ENCODE peak calls at places on chromosome 9, in seven cellular contexts. One of them, this sample, is unnamed.

GRCh38 chr9:96721731-96722429 is 56.0 kb downstream of the ZNF510 start:
- DNase-seq in choroid plexus epithelial cell: no peak
- DNase-seq in natural killer cell: no peak
- DNase-seq in brain microvascular endothelial cell: no peak
- DNase-seq in nephron progenitor cell: no peak
- DNase-seq in GM12865: no peak
- DNase-seq in breast epithelium: no peak
- DNase-seq in this sample: no peak

GRCh38 chr9:124602204-124602603 is 95.0 kb upstream of the NR5A1 start:
- DNase-seq in GM12865: no peak
- DNase-seq in natural killer cell: no peak
- DNase-seq in brain microvascular endothelial cell: no peak
- DNase-seq in breast epithelium: no peak
- DNase-seq in nephron progenitor cell: no peak
- DNase-seq in choroid plexus epithelial cell: peak
- DNase-seq in this sample: no peak

GRCh38 chr9:133777111-133777791 is 39.1 kb upstream of the SARDH start:
- DNase-seq in nephron progenitor cell: no peak
- DNase-seq in choroid plexus epithelial cell: no peak
- DNase-seq in natural killer cell: no peak
- DNase-seq in breast epithelium: no peak
- DNase-seq in brain microvascular endothelial cell: no peak
- DNase-seq in GM12865: no peak
- DNase-seq in this sample: no peak

GRCh38 chr9:87276327-87276841 is 221.3 kb upstream of the DAPK1 start:
- DNase-seq in breast epithelium: no peak
- DNase-seq in brain microvascular endothelial cell: peak
- DNase-seq in choroid plexus epithelial cell: peak
- DNase-seq in GM12865: peak
- DNase-seq in natural killer cell: no peak
- DNase-seq in nephron progenitor cell: no peak
- DNase-seq in this sample: no peak

GRCh38 chr9:22211588-22212360 is 202.7 kb upstream of the CDKN2B start:
- DNase-seq in breast epithelium: no peak
- DNase-seq in GM12865: no peak
- DNase-seq in natural killer cell: no peak
- DNase-seq in nephron progenitor cell: no peak
- DNase-seq in choroid plexus epithelial cell: peak
- DNase-seq in brain microvascular endothelial cell: peak
- DNase-seq in this sample: peak

GRCh38 chr9:6680797-6681146 is 35.2 kb upstream of the GLDC start:
- DNase-seq in brain microvascular endothelial cell: no peak
- DNase-seq in GM12865: peak
- DNase-seq in nephron progenitor cell: peak
- DNase-seq in breast epithelium: peak
- DNase-seq in choroid plexus epithelial cell: peak
- DNase-seq in natural killer cell: no peak
- DNase-seq in this sample: no peak

GRCh38 chr9:92564479-92564878 is 28.7 kb upstream of the ECM2 start:
- DNase-seq in brain microvascular endothelial cell: no peak
- DNase-seq in GM12865: no peak
- DNase-seq in natural killer cell: no peak
- DNase-seq in nephron progenitor cell: no peak
- DNase-seq in choroid plexus epithelial cell: peak
- DNase-seq in breast epithelium: no peak
- DNase-seq in this sample: no peak

GRCh38 chr9:89929315-89929714 is 324.5 kb downstream of the GADD45G start:
- DNase-seq in choroid plexus epithelial cell: no peak
- DNase-seq in GM12865: no peak
- DNase-seq in nephron progenitor cell: peak
- DNase-seq in natural killer cell: no peak
- DNase-seq in brain microvascular endothelial cell: no peak
- DNase-seq in breast epithelium: no peak
- DNase-seq in this sample: no peak

GRCh38 chr9:121662359-121662758 is 10.9 kb downstream of the DAB2IP start:
- DNase-seq in nephron progenitor cell: no peak
- DNase-seq in choroid plexus epithelial cell: no peak
- DNase-seq in breast epithelium: no peak
- DNase-seq in brain microvascular endothelial cell: no peak
- DNase-seq in GM12865: no peak
- DNase-seq in natural killer cell: no peak
- DNase-seq in this sample: no peak

GRCh38 chr9:13648676-13649075 is 369.2 kb upstream of the MPDZ start:
- DNase-seq in GM12865: no peak
- DNase-seq in nephron progenitor cell: no peak
- DNase-seq in natural killer cell: no peak
- DNase-seq in breast epithelium: no peak
- DNase-seq in choroid plexus epithelial cell: peak
- DNase-seq in brain microvascular endothelial cell: peak
- DNase-seq in this sample: no peak

DNA sequence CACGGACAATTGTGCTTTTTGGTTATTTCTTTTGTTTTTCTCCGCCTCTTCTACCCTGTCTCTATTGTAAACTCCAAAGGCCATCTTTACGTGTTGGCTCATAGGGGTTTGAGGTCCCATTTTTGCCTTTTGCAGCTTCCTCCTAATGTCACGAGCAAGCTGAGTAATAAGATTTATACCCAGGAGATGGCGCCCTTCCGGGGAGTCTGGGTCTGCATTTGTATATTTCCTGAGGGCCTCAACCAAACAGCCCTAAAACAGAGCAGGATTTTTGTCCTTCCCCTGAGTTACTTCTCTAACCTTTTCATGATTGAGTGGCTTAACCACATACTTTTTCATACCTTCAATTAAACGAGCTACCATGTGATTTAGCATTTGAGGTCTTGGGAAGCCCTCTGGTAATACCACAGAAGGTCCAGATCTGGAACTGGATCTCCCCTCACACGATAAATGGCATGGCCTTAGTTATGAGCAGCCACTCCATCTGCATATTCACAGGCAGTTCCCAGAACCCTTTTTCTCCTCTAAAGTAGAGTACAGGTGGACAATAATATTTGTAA is 11.2 kb upstream of the CFAP95 start:
- DNase-seq in breast epithelium: no peak
- DNase-seq in brain microvascular endothelial cell: no peak
- DNase-seq in natural killer cell: no peak
- DNase-seq in choroid plexus epithelial cell: peak
- DNase-seq in GM12865: peak
- DNase-seq in nephron progenitor cell: no peak
- DNase-seq in this sample: no peak
- TF ChIP-seq CTCF in breast epithelium: no peak
- TF ChIP-seq CTCF in brain microvascular endothelial cell: peak
- TF ChIP-seq CTCF in natural killer cell: no peak
- TF ChIP-seq CTCF in choroid plexus epithelial cell: peak
- TF ChIP-seq CTCF in GM12865: peak
- TF ChIP-seq CTCF in nephron progenitor cell: no peak
- TF ChIP-seq CTCF in this sample: peak

DNA sequence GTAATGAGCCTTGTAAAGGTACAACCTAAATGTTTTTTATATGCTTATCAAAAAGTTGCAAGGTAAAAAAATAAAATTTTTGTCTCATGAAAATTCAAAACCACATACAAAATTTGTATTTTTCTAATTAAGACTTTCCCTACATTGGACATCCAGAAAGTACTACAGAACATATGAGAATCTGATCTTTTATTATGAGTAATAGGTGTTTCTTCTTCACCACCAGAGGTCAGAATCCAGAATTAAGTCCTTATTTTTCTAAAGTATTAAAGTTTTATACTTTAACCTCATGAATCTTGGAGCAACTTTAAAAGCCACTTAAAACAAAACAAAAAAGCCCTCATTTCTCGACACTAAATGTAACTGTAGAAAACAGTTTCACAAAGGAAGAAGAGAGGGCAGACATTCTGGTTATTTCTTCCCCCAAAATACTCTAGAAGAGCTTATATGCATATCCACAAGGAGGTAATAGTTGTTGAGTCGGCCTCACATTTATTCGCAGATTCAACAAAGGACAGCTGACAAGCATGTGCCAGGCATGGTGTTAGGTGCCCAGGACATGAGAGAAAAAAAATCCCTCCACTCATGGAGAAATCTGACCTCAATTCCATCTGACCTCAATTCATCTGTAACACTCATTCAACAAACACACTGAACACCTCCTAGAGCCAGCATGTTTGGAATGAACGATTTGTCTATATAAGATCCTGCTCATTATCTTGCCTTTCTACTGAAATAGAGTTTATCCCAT is 69.2 kb downstream of the MLLT3 start:
- DNase-seq in brain microvascular endothelial cell: no peak
- DNase-seq in breast epithelium: no peak
- DNase-seq in nephron progenitor cell: no peak
- DNase-seq in GM12865: peak
- DNase-seq in choroid plexus epithelial cell: peak
- DNase-seq in natural killer cell: no peak
- DNase-seq in this sample: no peak
- TF ChIP-seq CTCF in brain microvascular endothelial cell: no peak
- TF ChIP-seq CTCF in breast epithelium: peak
- TF ChIP-seq CTCF in nephron progenitor cell: no peak
- TF ChIP-seq CTCF in GM12865: no peak
- TF ChIP-seq CTCF in choroid plexus epithelial cell: peak
- TF ChIP-seq CTCF in natural killer cell: peak
- TF ChIP-seq CTCF in this sample: no peak

GRCh38 chr9:130321082-130321481 is 55.5 kb downstream of the HMCN2 start:
- DNase-seq in breast epithelium: no peak
- DNase-seq in brain microvascular endothelial cell: no peak
- DNase-seq in nephron progenitor cell: no peak
- DNase-seq in choroid plexus epithelial cell: no peak
- DNase-seq in natural killer cell: no peak
- DNase-seq in GM12865: no peak
- DNase-seq in this sample: no peak

GRCh38 chr9:130319300-130319699 is 53.7 kb downstream of the HMCN2 start:
- DNase-seq in brain microvascular endothelial cell: no peak
- DNase-seq in breast epithelium: no peak
- DNase-seq in choroid plexus epithelial cell: no peak
- DNase-seq in nephron progenitor cell: peak
- DNase-seq in natural killer cell: no peak
- DNase-seq in GM12865: no peak
- DNase-seq in this sample: no peak

GRCh38 chr9:130319944-130320696 is 54.6 kb downstream of the HMCN2 start:
- DNase-seq in brain microvascular endothelial cell: no peak
- DNase-seq in breast epithelium: no peak
- DNase-seq in nephron progenitor cell: no peak
- DNase-seq in natural killer cell: no peak
- DNase-seq in choroid plexus epithelial cell: no peak
- DNase-seq in GM12865: no peak
- DNase-seq in this sample: no peak

GRCh38 chr9:130321539-130321938 is 56.0 kb downstream of the HMCN2 start:
- DNase-seq in breast epithelium: no peak
- DNase-seq in nephron progenitor cell: no peak
- DNase-seq in GM12865: no peak
- DNase-seq in natural killer cell: no peak
- DNase-seq in brain microvascular endothelial cell: no peak
- DNase-seq in choroid plexus epithelial cell: no peak
- DNase-seq in this sample: no peak

DNA sequence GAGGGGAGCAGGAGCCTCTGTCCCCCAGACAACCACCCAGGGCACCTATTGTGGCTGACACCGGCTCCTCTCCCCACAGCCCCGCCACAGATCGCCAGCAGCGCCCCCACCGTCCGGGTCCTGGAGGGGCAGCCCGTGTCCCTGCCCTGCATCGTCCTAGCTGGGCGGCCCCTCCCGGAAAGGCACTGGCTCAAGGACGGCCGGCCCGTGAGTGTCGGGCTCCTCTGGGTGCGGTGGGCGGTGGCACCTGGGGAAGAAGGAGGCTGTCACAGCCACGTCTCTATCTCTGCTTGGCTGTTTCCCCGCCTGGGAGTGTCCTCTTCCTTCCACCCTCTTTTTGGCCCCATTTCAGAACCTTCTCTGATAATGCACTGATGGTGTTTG is 55.1 kb downstream of the HMCN2 start:
- DNase-seq in breast epithelium: no peak
- DNase-seq in natural killer cell: no peak
- DNase-seq in GM12865: no peak
- DNase-seq in brain microvascular endothelial cell: no peak
- DNase-seq in choroid plexus epithelial cell: no peak
- DNase-seq in nephron progenitor cell: peak
- DNase-seq in this sample: no peak
- TF ChIP-seq CTCF in breast epithelium: no peak
- TF ChIP-seq CTCF in natural killer cell: no peak
- TF ChIP-seq CTCF in GM12865: peak
- TF ChIP-seq CTCF in brain microvascular endothelial cell: peak
- TF ChIP-seq CTCF in choroid plexus epithelial cell: peak
- TF ChIP-seq CTCF in nephron progenitor cell: peak
- TF ChIP-seq CTCF in this sample: no peak

GRCh38 chr9:37034320-37034937 is 361 bp upstream of the PAX5 start:
- DNase-seq in natural killer cell: no peak
- DNase-seq in brain microvascular endothelial cell: no peak
- DNase-seq in choroid plexus epithelial cell: no peak
- DNase-seq in GM12865: peak
- DNase-seq in nephron progenitor cell: peak
- DNase-seq in breast epithelium: no peak
- DNase-seq in this sample: no peak
- TF ChIP-seq CTCF in natural killer cell: no peak
- TF ChIP-seq CTCF in brain microvascular endothelial cell: peak
- TF ChIP-seq CTCF in choroid plexus epithelial cell: no peak
- TF ChIP-seq CTCF in GM12865: peak
- TF ChIP-seq CTCF in nephron progenitor cell: no peak
- TF ChIP-seq CTCF in breast epithelium: no peak
- TF ChIP-seq CTCF in this sample: no peak

GRCh38 chr9:5437254-5438216 is at the start of gene PLGRKT:
- DNase-seq in choroid plexus epithelial cell: peak
- DNase-seq in GM12865: peak
- DNase-seq in nephron progenitor cell: peak
- DNase-seq in natural killer cell: peak
- DNase-seq in brain microvascular endothelial cell: peak
- DNase-seq in breast epithelium: peak
- DNase-seq in this sample: no peak

GRCh38 chr9:5438301-5439162 is 807 bp upstream of the PLGRKT start:
- DNase-seq in choroid plexus epithelial cell: peak
- DNase-seq in breast epithelium: no peak
- DNase-seq in brain microvascular endothelial cell: peak
- DNase-seq in natural killer cell: peak
- DNase-seq in GM12865: peak
- DNase-seq in nephron progenitor cell: no peak
- DNase-seq in this sample: no peak

GRCh38 chr9:5436441-5436840 is 1.3 kb downstream of the PLGRKT start:
- DNase-seq in natural killer cell: no peak
- DNase-seq in breast epithelium: no peak
- DNase-seq in nephron progenitor cell: no peak
- DNase-seq in choroid plexus epithelial cell: no peak
- DNase-seq in GM12865: no peak
- DNase-seq in brain microvascular endothelial cell: no peak
- DNase-seq in this sample: no peak

GRCh38 chr9:5440426-5440825 is 2.7 kb upstream of the PLGRKT start:
- DNase-seq in GM12865: no peak
- DNase-seq in choroid plexus epithelial cell: no peak
- DNase-seq in brain microvascular endothelial cell: no peak
- DNase-seq in natural killer cell: no peak
- DNase-seq in breast epithelium: no peak
- DNase-seq in nephron progenitor cell: no peak
- DNase-seq in this sample: no peak

GRCh38 chr9:5435912-5436311 is 1.8 kb downstream of the PLGRKT start:
- DNase-seq in natural killer cell: no peak
- DNase-seq in brain microvascular endothelial cell: no peak
- DNase-seq in choroid plexus epithelial cell: no peak
- DNase-seq in nephron progenitor cell: no peak
- DNase-seq in breast epithelium: no peak
- DNase-seq in GM12865: no peak
- DNase-seq in this sample: no peak
- TF ChIP-seq CTCF in natural killer cell: no peak
- TF ChIP-seq CTCF in brain microvascular endothelial cell: no peak
- TF ChIP-seq CTCF in choroid plexus epithelial cell: no peak
- TF ChIP-seq CTCF in nephron progenitor cell: no peak
- TF ChIP-seq CTCF in breast epithelium: no peak
- TF ChIP-seq CTCF in GM12865: no peak
- TF ChIP-seq CTCF in this sample: no peak

GRCh38 chr9:110404473-110404872 is 66.8 kb upstream of the TXNDC8 start:
- DNase-seq in brain microvascular endothelial cell: no peak
- DNase-seq in nephron progenitor cell: no peak
- DNase-seq in breast epithelium: no peak
- DNase-seq in GM12865: no peak
- DNase-seq in choroid plexus epithelial cell: no peak
- DNase-seq in natural killer cell: no peak
- DNase-seq in this sample: no peak
- TF ChIP-seq CTCF in brain microvascular endothelial cell: no peak
- TF ChIP-seq CTCF in nephron progenitor cell: no peak
- TF ChIP-seq CTCF in breast epithelium: no peak
- TF ChIP-seq CTCF in GM12865: no peak
- TF ChIP-seq CTCF in choroid plexus epithelial cell: no peak
- TF ChIP-seq CTCF in natural killer cell: no peak
- TF ChIP-seq CTCF in this sample: no peak

This sample was measured in AG04449.